ENCODE peak calls at places on chromosomes 7 and 10, in four cellular contexts. L is keratinocyte, I is neural progenitor cell, G is PC-3. D is an unnamed sample.
A peak's percentile ranks its signal among the peaks of the same experiment; 100 is the strongest.

GRCh38 chr7:36895112-36895511 is 170.8 kb upstream of the AOAH start:
- DNase-seq in I (no peak), G (peak; percentile 57), L (no peak), D (no peak)

GRCh38 chr7:135170223-135170997 is at the start of gene CYREN:
- DNase-seq in I (peak; percentile 93), G (peak; percentile 94), L (peak; percentile 66), D (peak; percentile 97)

GRCh38 chr10:102452672-102453340 is 1.5 kb upstream of the C10orf95 start:
- DNase-seq in L (no peak), I (no peak), G (peak; percentile 51), D (peak; percentile 36)

GRCh38 chr7:75734586-75735047 is 4.1 kb downstream of the HIP1 start:
- DNase-seq in G (no peak), I (peak; percentile 43), L (no peak), D (peak; percentile 79)

GRCh38 chr10:118986815-118987790 is 42.4 kb upstream of the NANOS1 start:
- DNase-seq in G (no peak), I (no peak), L (no peak), D (no peak)

GRCh38 chr10:49334993-49335972 is 36.3 kb downstream of the C10orf71 start:
- DNase-seq in L (no peak), G (no peak), I (no peak), D (no peak)

GRCh38 chr7:148662646-148663045 is 36.1 kb upstream of the CUL1 start:
- DNase-seq in G (no peak), I (no peak), L (no peak), D (no peak)

GRCh38 chr7:25860206-25860881 is 291.7 kb upstream of the NFE2L3 start:
- DNase-seq in G (no peak), L (no peak), I (peak; percentile 67), D (peak; percentile 52)

GRCh38 chr7:28180364-28181147 is at the start of gene JAZF1:
- DNase-seq in L (no peak), G (peak; percentile 15), I (peak; percentile 85), D (peak; percentile 58)

GRCh38 chr7:28178537-28178936 is 2.1 kb downstream of the JAZF1 start:
- DNase-seq in I (no peak), G (peak; percentile 35), L (no peak), D (no peak)

GRCh38 chr7:28180031-28180363 is 598 bp downstream of the JAZF1 start:
- DNase-seq in G (no peak), L (no peak), I (no peak), D (peak; percentile 69)

GRCh38 chr7:28177836-28178235 is 2.8 kb downstream of the JAZF1 start:
- DNase-seq in G (no peak), I (no peak), L (no peak), D (no peak)

DNA sequence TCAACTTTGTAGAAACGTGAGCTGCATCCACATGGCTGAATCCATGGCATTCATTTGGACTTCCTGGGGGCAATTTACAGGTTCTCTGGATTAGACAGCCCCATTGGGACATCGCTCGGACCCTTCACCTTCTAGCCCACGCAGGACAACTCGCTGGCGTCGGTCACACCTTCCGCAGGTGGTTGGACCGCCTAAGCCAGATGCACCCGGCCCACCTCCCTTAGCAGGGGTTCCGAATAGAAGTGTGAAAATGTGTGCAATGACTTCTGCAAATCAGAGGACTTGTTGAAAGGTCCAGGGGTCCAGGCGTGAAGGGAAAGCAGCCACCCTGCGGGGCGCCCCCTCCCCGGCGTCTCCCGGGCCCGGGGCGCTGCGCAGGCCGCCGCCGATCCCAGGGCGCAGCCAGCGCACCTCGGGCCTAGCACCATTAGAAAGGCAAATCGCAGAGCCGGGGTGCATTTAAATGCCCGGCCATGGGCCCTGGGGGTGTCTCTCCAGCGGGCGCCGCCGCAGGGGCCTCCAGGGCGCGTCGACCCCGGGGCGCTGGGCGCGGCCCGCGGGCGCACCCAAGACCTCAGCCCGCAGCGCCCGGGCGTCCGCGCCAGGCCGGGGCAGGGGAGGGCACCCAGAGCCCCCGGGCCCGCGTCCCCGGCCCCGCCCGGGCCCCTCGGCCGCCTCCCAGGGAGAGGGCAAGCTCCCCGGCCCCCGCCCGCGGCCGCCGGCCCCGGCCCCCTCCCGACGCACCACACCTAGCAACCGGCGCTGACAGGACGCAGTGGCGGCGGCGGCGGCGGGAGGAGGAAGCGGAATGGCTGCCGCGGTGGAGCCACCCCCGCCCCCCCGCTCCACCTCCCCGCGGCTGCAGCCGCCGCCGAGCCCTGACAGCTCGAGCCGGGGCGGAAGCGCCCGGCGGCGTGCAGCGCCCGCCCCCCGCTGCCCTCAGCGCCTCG is 1.2 kb downstream of the JAZF1 start:
- DNase-seq in G (peak; percentile 58), I (peak; percentile 83), L (no peak), D (peak; percentile 81)
- TF ChIP-seq EZH2 in G (no peak), I (peak; percentile 78), L (no peak), D (no peak)

GRCh38 chr7:155656891-155657290 is 12.4 kb downstream of the RBM33 start:
- DNase-seq in G (no peak), L (no peak), I (no peak), D (no peak)
- TF ChIP-seq EZH2 in G (no peak), L (no peak), I (no peak), D (no peak)

GRCh38 chr10:133230023-133230319 is at the start of gene UTF1:
- DNase-seq in G (no peak), I (peak; percentile 56), L (no peak), D (no peak)

GRCh38 chr10:133230387-133231195 is 574 bp downstream of the UTF1 start:
- DNase-seq in I (peak; percentile 75), L (no peak), G (no peak), D (peak; percentile 73)

GRCh38 chr10:133231244-133231945 is 1.4 kb downstream of the UTF1 start:
- DNase-seq in G (no peak), L (no peak), I (no peak), D (no peak)

GRCh38 chr10:133227256-133227655 is 2.8 kb upstream of the UTF1 start:
- DNase-seq in I (no peak), G (no peak), L (no peak), D (no peak)

DNA sequence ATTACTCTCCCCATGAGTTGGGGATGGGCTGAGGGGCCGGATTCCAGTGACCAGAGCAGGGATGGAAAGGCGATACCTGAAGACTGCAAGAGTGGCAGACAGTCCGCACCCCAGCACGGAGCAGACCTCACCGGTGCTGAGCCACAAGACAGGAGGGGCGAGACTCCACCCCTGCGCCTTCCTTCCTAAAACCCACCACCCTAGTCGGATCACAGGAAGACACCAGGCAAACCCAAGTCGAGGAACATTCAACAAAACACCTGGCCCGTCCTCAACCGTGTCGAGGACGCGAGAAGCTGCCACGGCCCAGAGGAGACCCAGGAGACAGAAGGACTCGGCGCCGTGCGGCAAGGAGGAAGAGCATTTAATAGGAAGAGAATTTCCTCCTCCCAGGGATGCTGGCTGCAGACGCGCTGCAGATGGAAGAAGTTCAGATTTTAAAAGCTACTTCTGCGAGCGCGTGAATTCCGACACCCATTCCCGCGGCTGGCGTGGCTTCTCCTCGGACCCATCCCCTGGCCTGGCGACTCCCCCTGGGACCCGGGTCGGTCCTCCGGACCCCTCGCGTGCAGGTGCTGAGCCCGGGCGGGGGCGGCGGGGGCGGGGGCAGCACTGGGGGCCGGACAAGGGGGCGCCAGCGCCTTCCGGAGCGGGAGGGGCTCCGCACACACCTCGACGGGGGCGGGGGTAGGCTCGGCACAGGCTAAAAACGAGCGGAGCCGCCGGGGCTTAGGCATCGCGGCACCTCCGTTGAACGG is 573 bp upstream of the UTF1 start:
- DNase-seq in L (no peak), G (no peak), I (no peak), D (no peak)
- TF ChIP-seq EZH2 in L (peak; percentile 97), G (no peak), I (peak; percentile 84), D (no peak)

GRCh38 chr7:27192546-27193334 is 7.2 kb downstream of the HOXA13 start:
- DNase-seq in G (peak; percentile 54), I (peak; percentile 53), L (no peak), D (no peak)
- TF ChIP-seq EZH2 in G (no peak), I (peak; percentile 35), L (no peak), D (no peak)

GRCh38 chr10:43076876-43077420 is at the start of gene RET:
- DNase-seq in G (no peak), L (no peak), I (peak; percentile 84), D (peak; percentile 94)
- TF ChIP-seq EZH2 in G (no peak), L (no peak), I (peak; percentile 86), D (no peak)

DNA sequence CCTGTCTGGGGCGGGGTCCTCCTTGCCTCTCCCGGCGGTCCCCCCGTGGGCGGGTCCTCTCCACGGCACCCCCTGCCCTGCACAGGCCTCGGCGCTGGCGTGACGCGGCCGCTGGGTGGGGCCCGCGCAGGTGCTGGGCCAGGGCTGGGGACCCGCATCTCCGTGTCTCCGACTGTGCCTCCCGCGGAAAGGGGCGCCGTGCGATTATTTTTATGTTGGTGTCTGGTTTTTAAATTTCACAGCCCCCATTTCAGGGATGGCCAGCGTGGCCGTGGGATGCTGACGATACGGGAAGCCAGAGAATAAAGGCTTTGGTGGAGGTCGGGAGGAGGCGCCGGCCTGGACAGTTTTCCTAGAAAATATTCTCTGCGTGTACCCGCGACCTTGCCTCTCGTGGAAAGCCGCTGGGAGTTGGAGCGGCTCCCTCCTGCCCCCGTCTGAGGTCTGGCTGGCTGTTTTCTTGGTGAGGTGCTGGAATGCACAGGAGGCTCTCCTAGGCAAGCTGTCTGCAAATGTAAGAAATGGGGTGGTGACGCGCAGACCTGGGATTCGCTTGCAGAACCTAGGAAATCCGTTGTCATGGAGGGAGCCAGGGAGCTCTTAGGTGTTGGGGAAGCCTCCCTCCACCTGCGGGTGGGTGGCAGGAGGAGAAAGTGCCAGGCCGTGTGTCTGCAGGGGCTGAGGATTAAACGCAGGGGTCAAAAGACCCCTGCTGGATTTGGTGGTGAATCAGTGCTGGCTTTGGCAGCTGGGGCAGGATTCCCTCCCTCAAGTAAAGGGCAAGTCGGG is 28.7 kb upstream of the JAKMIP3 start:
- DNase-seq in L (no peak), G (no peak), I (peak; percentile 56), D (no peak)
- TF ChIP-seq EZH2 in L (peak; percentile 85), G (no peak), I (peak; percentile 78), D (no peak)

GRCh38 chr7:27236053-27236410 is 6.6 kb upstream of the EVX1 start:
- DNase-seq in G (no peak), I (peak; percentile 41), L (no peak), D (no peak)
- TF ChIP-seq EZH2 in G (no peak), I (peak; percentile 78), L (no peak), D (no peak)

DNA sequence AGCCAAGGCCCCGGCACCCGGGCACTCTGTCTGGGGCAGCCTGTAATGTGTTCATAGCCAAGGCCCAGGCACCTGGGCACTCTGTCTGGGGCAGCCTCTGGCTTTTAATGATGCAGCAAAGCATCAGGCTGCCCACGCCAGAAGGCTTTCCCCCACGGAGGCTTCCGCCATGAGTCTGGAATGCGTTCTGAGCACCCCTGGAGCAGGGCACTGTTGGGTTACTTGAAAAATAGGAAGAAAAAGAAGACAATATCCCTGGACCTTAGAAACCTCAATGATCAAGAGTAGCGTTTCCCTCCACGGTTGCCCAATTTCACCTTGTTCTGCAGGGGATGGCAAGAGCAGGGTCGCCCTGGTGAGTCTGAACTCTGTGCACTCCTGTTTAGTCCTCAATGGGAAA is 565.0 kb downstream of the PTPRN2 start:
- DNase-seq in L (no peak), I (no peak), G (no peak), D (no peak)
- TF ChIP-seq EZH2 in L (no peak), I (no peak), G (no peak), D (no peak)

GRCh38 chr10:61900829-61901783 is at the start of gene ARID5B:
- DNase-seq in G (peak; percentile 94), L (no peak), I (peak; percentile 79), D (peak; percentile 71)

GRCh38 chr10:61899997-61900828 is 1.3 kb upstream of the ARID5B start:
- DNase-seq in G (peak; percentile 99), L (no peak), I (peak; percentile 57), D (peak; percentile 77)

GRCh38 chr10:61899045-61899444 is 2.5 kb upstream of the ARID5B start:
- DNase-seq in I (no peak), G (peak; percentile 100), L (no peak), D (no peak)

GRCh38 chr10:61898435-61898778 is 3.1 kb upstream of the ARID5B start:
- DNase-seq in L (no peak), G (peak; percentile 28), I (no peak), D (no peak)

GRCh38 chr10:61899663-61899996 is 1.9 kb upstream of the ARID5B start:
- DNase-seq in L (no peak), G (no peak), I (no peak), D (no peak)
- TF ChIP-seq EZH2 in L (no peak), G (no peak), I (no peak), D (no peak)

D was measured in K562.